ENCODE peak calls at places on chromosomes 2 and 18, in eight cellular contexts. E, V, I, N, J, S, X and G are unnamed samples.

GRCh38 chr2:209592106-209592505 is 168.3 kb downstream of the MAP2 start:
- DNase-seq in E (no peak), V (no peak), I (no peak), N (no peak), J (no peak), S (no peak), X (no peak), G (no peak)

GRCh38 chr2:31675485-31675901 is 94.8 kb upstream of the SRD5A2 start:
- DNase-seq in E (peak), V (no peak), I (no peak), N (no peak), J (peak), S (no peak), X (no peak), G (no peak)

GRCh38 chr2:105438104-105438929 is 39.5 kb upstream of the FHL2 start:
- DNase-seq in E (peak), V (no peak), I (no peak), N (no peak), J (peak), S (peak), X (no peak), G (no peak)

GRCh38 chr2:22807876-22808275 is 577.1 kb upstream of the KLHL29 start:
- DNase-seq in E (no peak), V (no peak), I (no peak), N (no peak), J (no peak), S (no peak), X (no peak), G (no peak)

GRCh38 chr2:26696352-26696816 is 3.9 kb downstream of the KCNK3 start:
- DNase-seq in E (peak), V (no peak), I (no peak), N (no peak), J (peak), S (peak), X (peak), G (no peak)

GRCh38 chr2:100620481-100620880 is 57.7 kb downstream of the PDCL3 start:
- DNase-seq in E (no peak), V (peak), I (no peak), N (no peak), J (no peak), S (no peak), X (no peak), G (no peak)

GRCh38 chr18:13376298-13376840 is 157.8 kb downstream of the LDLRAD4 start:
- DNase-seq in E (no peak), V (no peak), I (peak), N (no peak), J (no peak), S (no peak), X (no peak), G (no peak)

GRCh38 chr2:188571543-188571942 is 279.9 kb downstream of the GULP1 start:
- DNase-seq in E (no peak), V (no peak), I (no peak), N (no peak), J (no peak), S (no peak), X (no peak), G (no peak)

GRCh38 chr2:175275499-175275898 is 94.0 kb upstream of the ATP5MC3 start:
- DNase-seq in E (no peak), V (no peak), I (no peak), N (no peak), J (no peak), S (no peak), X (no peak), G (no peak)

GRCh38 chr2:201358684-201359083 is 1.5 kb upstream of the FLACC1 start:
- DNase-seq in E (no peak), V (no peak), I (no peak), N (no peak), J (no peak), S (peak), X (peak), G (no peak)

GRCh38 chr18:9739516-9739915 is 31.4 kb downstream of the RAB31 start:
- DNase-seq in E (no peak), V (no peak), I (no peak), N (no peak), J (no peak), S (no peak), X (no peak), G (no peak)

GRCh38 chr18:9741461-9741820 is 33.3 kb downstream of the RAB31 start:
- DNase-seq in E (no peak), V (peak), I (no peak), N (no peak), J (no peak), S (no peak), X (no peak), G (no peak)

GRCh38 chr18:9741821-9742541 is 33.9 kb downstream of the RAB31 start:
- DNase-seq in E (no peak), V (peak), I (no peak), N (no peak), J (no peak), S (no peak), X (no peak), G (no peak)

GRCh38 chr18:9738266-9738969 is 30.3 kb downstream of the RAB31 start:
- DNase-seq in E (no peak), V (peak), I (no peak), N (no peak), J (no peak), S (no peak), X (no peak), G (no peak)

GRCh38 chr18:9740076-9740475 is 32.0 kb downstream of the RAB31 start:
- DNase-seq in E (no peak), V (no peak), I (no peak), N (no peak), J (no peak), S (no peak), X (no peak), G (no peak)
- TF ChIP-seq POLR2A in E (no peak), V (no peak), I (no peak), N (no peak), J (no peak), S (no peak), X (no peak), G (no peak)

DNA sequence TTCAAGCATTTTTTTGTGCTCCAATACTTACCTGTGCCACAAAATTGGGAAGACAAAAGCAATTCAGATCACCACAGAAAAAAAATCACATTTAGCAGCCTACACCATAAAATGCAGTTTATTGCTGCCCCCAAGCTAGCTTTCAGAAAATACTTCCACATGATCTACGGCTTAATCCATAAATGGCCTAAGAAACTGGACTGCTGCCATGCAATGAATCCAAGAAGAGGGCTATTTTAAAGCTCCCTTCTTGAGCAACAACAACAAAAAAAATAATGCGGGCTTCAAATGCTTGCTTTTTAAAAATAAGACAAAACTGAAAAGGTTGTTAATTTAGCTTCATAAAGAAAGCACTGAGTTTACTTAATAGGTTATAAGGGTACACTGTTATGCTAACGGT is 272.3 kb downstream of the RAD51AP2 start:
- DNase-seq in E (no peak), V (no peak), I (no peak), N (no peak), J (no peak), S (no peak), X (no peak), G (no peak)
- H3K27ac ChIP-seq in E (no peak), V (no peak), I (no peak), N (no peak), J (no peak), S (no peak), X (no peak), G (no peak)

GRCh38 chr18:3251249-3251962 is 3.8 kb downstream of the MYL12A start:
- DNase-seq in E (no peak), V (no peak), I (no peak), N (no peak), J (no peak), S (no peak), X (no peak), G (no peak)
- TF ChIP-seq CTCF in E (no peak), V (no peak), I (no peak), N (no peak), J (no peak), S (no peak), X (no peak), G (no peak)

GRCh38 chr18:74225193-74225840 is 66.4 kb downstream of the CYB5A start:
- DNase-seq in E (peak), V (no peak), I (no peak), N (no peak), J (peak), S (peak), X (no peak), G (no peak)
- TF ChIP-seq POLR2A in E (no peak), V (no peak), I (no peak), N (no peak), J (no peak), S (no peak), X (no peak), G (no peak)

DNA sequence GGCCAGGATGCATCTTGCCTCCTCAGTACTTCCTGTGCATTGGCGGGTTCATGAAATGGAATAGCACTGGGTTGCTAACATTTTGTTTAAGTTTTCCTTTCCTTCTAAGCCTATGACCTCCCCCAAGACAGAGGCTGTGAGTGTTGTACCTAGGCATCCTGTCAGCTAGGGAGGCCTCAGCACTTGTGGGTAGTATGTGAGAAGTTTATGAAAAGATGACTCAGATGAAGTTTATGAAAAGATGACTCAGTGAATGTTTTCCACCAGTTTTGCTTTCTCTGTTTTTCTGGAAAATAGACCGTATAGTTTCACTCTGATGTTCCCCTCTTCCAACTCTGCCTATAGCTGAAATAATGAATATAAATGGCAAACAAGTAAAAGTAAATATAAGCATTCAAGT is 412.9 kb downstream of the TMEM182 start:
- DNase-seq in E (no peak), V (no peak), I (no peak), N (no peak), J (no peak), S (no peak), X (no peak), G (no peak)
- H3K27ac ChIP-seq in E (no peak), V (no peak), I (no peak), N (no peak), J (no peak), S (no peak), X (no peak), G (no peak)

DNA sequence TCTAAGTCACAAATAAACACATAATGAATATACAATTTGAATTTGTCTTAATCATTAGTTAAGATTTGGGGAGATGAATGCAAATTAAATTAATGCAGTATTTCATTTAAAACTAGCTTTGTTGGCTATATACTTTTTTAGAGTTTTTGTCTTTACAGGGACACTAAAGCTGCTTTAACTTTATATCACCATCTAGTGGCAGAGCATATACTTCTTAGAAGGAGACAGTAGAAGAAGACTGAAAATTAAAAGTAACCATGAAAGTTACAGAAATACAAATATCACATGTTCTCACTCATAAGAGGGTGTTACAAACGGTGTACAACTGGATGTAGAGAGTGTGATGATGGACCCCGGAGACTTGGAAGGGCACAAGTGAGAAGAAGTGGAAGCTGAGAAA is 268.3 kb upstream of the NETO1 start:
- DNase-seq in E (no peak), V (no peak), I (no peak), N (no peak), J (no peak), S (no peak), X (peak), G (no peak)
- TF ChIP-seq CTCF in E (no peak), V (peak), I (no peak), N (no peak), J (no peak), S (peak), X (peak), G (no peak)

DNA sequence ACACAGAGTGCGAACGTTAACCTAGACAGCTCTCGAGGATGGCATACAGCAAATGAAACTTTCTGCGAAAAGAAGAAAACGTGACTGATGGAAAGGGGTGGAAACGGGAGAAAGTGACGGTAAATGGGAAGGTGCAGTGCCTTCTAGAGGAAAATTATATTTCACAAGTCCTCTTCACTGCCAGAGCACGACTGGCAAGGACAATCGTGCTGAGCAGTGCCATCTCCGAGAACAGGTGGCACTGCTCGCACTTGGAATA is 425 bp downstream of the STAT1 start:
- DNase-seq in E (peak), V (no peak), I (no peak), N (no peak), J (no peak), S (no peak), X (no peak), G (no peak)
- TF ChIP-seq POLR2A in E (no peak), V (no peak), I (no peak), N (no peak), J (no peak), S (no peak), X (no peak), G (no peak)

DNA sequence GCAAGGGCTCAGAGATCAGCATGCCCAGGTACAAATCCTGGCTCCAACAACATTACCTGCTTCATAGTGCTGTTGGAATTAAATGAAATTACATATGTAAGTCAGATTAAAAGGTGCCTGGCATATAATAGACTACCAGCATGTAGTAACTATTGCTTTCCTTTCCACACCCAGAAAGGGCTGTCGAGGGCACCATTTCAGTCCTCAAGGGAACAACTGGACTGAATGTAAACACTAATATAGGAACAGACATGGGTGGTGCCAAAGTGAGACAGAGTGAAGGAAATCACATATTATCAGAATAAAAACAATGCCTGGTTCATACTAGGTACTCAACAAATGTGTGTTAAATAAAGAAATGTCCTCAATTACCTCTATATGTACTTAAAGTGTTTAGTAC is 43.3 kb downstream of the FAP start:
- DNase-seq in E (no peak), V (no peak), I (no peak), N (no peak), J (no peak), S (no peak), X (no peak), G (no peak)
- H3K27ac ChIP-seq in E (no peak), V (no peak), I (no peak), N (no peak), J (no peak), S (no peak), X (no peak), G (no peak)

GRCh38 chr2:239892480-239893235 is 132.5 kb downstream of the NDUFA10 start:
- DNase-seq in E (no peak), V (no peak), I (no peak), N (no peak), J (peak), S (no peak), X (no peak), G (no peak)
- TF ChIP-seq CTCF in E (no peak), V (no peak), I (no peak), N (no peak), J (no peak), S (no peak), X (no peak), G (no peak)

GRCh38 chr2:24482972-24483300 is 8.1 kb upstream of the NCOA1 start:
- DNase-seq in E (no peak), V (no peak), I (no peak), N (no peak), J (no peak), S (no peak), X (no peak), G (no peak)

GRCh38 chr2:24485191-24485590 is 5.9 kb upstream of the NCOA1 start:
- DNase-seq in E (no peak), V (no peak), I (no peak), N (no peak), J (no peak), S (no peak), X (no peak), G (no peak)

GRCh38 chr2:24480245-24480644 is 10.8 kb upstream of the NCOA1 start:
- DNase-seq in E (no peak), V (no peak), I (no peak), N (no peak), J (no peak), S (no peak), X (no peak), G (no peak)

GRCh38 chr2:24478243-24478642 is 12.8 kb upstream of the NCOA1 start:
- DNase-seq in E (no peak), V (no peak), I (no peak), N (no peak), J (no peak), S (no peak), X (no peak), G (no peak)

DNA sequence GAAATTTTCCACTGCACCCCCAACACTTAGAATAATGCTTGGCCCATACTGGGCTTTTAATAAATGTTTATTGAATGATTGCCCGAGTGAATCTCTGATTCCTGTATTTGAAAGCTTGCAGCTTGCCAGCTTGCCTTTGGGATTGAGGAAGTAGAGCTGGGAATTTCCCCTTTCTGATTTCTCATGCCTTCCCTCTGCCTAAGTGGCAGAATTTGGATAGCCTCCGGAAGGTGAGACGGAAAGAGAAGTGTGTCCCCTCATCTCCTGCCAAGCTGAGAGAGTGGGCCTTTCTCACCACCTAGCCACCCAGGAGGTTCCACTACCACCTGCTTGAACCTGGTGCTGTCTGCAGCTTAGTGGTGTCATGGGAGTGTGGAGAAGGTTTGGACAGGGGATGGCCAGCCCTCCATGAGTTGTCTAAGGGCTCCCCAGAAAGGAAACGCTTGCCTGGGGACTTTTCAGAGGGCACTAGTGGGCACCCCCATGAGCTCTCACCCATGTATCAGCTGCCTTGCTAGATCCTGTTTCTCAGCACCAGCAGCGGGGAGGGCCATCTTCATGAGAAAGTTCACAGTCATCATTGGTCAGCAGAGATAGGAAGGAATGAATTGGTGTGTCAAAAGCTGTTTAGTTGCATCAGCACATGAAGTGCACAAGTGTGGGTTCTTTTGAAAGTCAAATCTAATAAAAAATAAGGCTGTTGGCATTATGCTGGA is 8.6 kb upstream of the NCOA1 start:
- DNase-seq in E (no peak), V (no peak), I (no peak), N (no peak), J (peak), S (no peak), X (no peak), G (no peak)
- TF ChIP-seq POLR2A in E (no peak), V (no peak), I (no peak), N (no peak), J (no peak), S (no peak), X (no peak), G (no peak)